ENCODE peak calls at places on chromosome 6, in five cellular contexts. One of them, this sample, is unnamed.
A peak's percentile ranks its signal among the peaks of the same experiment; 100 is the strongest.

GRCh38 chr6:170028629-170029345 is 262.1 kb downstream of the DLL1 start:
- DNase-seq in HuH-7.5: no peak
- DNase-seq in CD4-positive, alpha-beta memory T cell: no peak
- DNase-seq in occipital lobe: no peak
- DNase-seq in HEK293T: no peak
- DNase-seq in this sample: no peak

GRCh38 chr6:37060195-37060559 is 54.7 kb downstream of the FGD2 start:
- DNase-seq in HuH-7.5: no peak
- DNase-seq in CD4-positive, alpha-beta memory T cell: no peak
- DNase-seq in occipital lobe: no peak
- DNase-seq in HEK293T: no peak
- DNase-seq in this sample: no peak

GRCh38 chr6:137870744-137871247 is 3.7 kb downstream of the TNFAIP3 start:
- DNase-seq in HuH-7.5: no peak
- DNase-seq in CD4-positive, alpha-beta memory T cell: peak; percentile 76
- DNase-seq in occipital lobe: no peak
- DNase-seq in HEK293T: no peak
- DNase-seq in this sample: no peak

GRCh38 chr6:56838965-56839364 is 115.9 kb upstream of the BEND6 start:
- DNase-seq in HuH-7.5: no peak
- DNase-seq in CD4-positive, alpha-beta memory T cell: no peak
- DNase-seq in occipital lobe: no peak
- DNase-seq in HEK293T: no peak
- DNase-seq in this sample: no peak

GRCh38 chr6:163738304-163738703 is 323.8 kb downstream of the QKI start:
- DNase-seq in HuH-7.5: no peak
- DNase-seq in CD4-positive, alpha-beta memory T cell: no peak
- DNase-seq in occipital lobe: no peak
- DNase-seq in HEK293T: no peak
- DNase-seq in this sample: no peak

GRCh38 chr6:158042245-158042798 is 60.7 kb downstream of the SYNJ2 start:
- DNase-seq in HuH-7.5: no peak
- DNase-seq in CD4-positive, alpha-beta memory T cell: no peak
- DNase-seq in occipital lobe: peak; percentile 79
- DNase-seq in HEK293T: peak; percentile 59
- DNase-seq in this sample: no peak

GRCh38 chr6:103872683-103873082 is 987.0 kb downstream of the HACE1 start:
- DNase-seq in HuH-7.5: no peak
- DNase-seq in CD4-positive, alpha-beta memory T cell: no peak
- DNase-seq in occipital lobe: no peak
- DNase-seq in HEK293T: no peak
- DNase-seq in this sample: no peak

GRCh38 chr6:75149253-75149652 is 56.6 kb downstream of the COL12A1 start:
- DNase-seq in HuH-7.5: no peak
- DNase-seq in CD4-positive, alpha-beta memory T cell: no peak
- DNase-seq in occipital lobe: no peak
- DNase-seq in HEK293T: no peak
- DNase-seq in this sample: no peak